ENCODE peak calls at places on chromosome X, in nine cellular contexts. S, D, Y, U, H, O, A, J and T are unnamed samples.

GRCh38 chrX:125202486-125203378 is 116.9 kb upstream of the TEX13C start:
- DNase-seq in S (no peak), D (no peak), Y (no peak), U (no peak), H (no peak), O (peak), A (no peak), J (no peak), T (no peak)

GRCh38 chrX:146055733-146056132 is 238.1 kb downstream of the SLITRK2 start:
- DNase-seq in S (no peak), D (no peak), Y (no peak), U (no peak), H (no peak), O (no peak), A (no peak), J (no peak), T (no peak)

GRCh38 chrX:72094894-72095293 is 36.8 kb downstream of the RTL5 start:
- DNase-seq in S (no peak), D (peak), Y (peak), U (peak), H (no peak), O (no peak), A (peak), J (no peak), T (peak)

GRCh38 chrX:11558972-11559371 is 106.7 kb downstream of the ARHGAP6 start:
- DNase-seq in S (no peak), D (peak), Y (peak), U (no peak), H (peak), O (peak), A (peak), J (peak), T (peak)

GRCh38 chrX:105347373-105347772 is 126.9 kb upstream of the TEX13A start:
- DNase-seq in S (no peak), D (no peak), Y (no peak), U (no peak), H (no peak), O (no peak), A (no peak), J (no peak), T (no peak)

GRCh38 chrX:119402588-119402987 is 3.5 kb downstream of the SLC25A43 start:
- DNase-seq in S (no peak), D (no peak), Y (no peak), U (no peak), H (no peak), O (no peak), A (no peak), J (no peak), T (no peak)

GRCh38 chrX:16712116-16712824 is at the start of gene CTPS2:
- DNase-seq in S (peak), D (peak), Y (no peak), U (peak), H (peak), O (peak), A (peak), J (peak), T (peak)

GRCh38 chrX:126141014-126141413 is 25.1 kb downstream of the DCAF12L2 start:
- DNase-seq in S (no peak), D (no peak), Y (no peak), U (no peak), H (no peak), O (no peak), A (no peak), J (no peak), T (no peak)

GRCh38 chrX:54043696-54044125 is 562 bp downstream of the PHF8 start:
- DNase-seq in S (no peak), D (peak), Y (no peak), U (no peak), H (peak), O (peak), A (peak), J (peak), T (no peak)

GRCh38 chrX:105375816-105376215 is 155.3 kb upstream of the TEX13A start:
- DNase-seq in S (no peak), D (no peak), Y (no peak), U (no peak), H (no peak), O (no peak), A (no peak), J (no peak), T (no peak)

GRCh38 chrX:43866423-43866822 is 15.8 kb downstream of the MAOB start:
- DNase-seq in S (no peak), D (no peak), Y (no peak), U (no peak), H (no peak), O (no peak), A (no peak), J (no peak), T (no peak)

GRCh38 chrX:40104649-40105015 is 6.9 kb upstream of the BCOR start:
- DNase-seq in S (no peak), D (no peak), Y (no peak), U (peak), H (no peak), O (peak), A (no peak), J (peak), T (peak)